ENCODE peak calls at places on chromosomes 6 and 20, in eight cellular contexts. L, V, K, C, P, D, N and W are unnamed samples.

GRCh38 chr6:6057442-6058053 is 50.8 kb upstream of the NRN1 start:
- DNase-seq in C (peak; percentile 73), N (peak; percentile 65), V (no peak), K (no peak), P (peak; percentile 61), D (peak; percentile 56), L (no peak), W (peak; percentile 4)

GRCh38 chr6:132401120-132401940 is at the start of gene MOXD1:
- DNase-seq in V (no peak), N (peak; percentile 76), L (peak; percentile 42), K (no peak), P (no peak), C (peak; percentile 71), D (peak; percentile 72), W (peak; percentile 79)

GRCh38 chr6:130955755-130956154 is 107.3 kb downstream of the EPB41L2 start:
- DNase-seq in P (no peak), K (no peak), D (no peak), C (no peak), N (no peak), V (no peak), L (no peak), W (no peak)

GRCh38 chr6:48109902-48110301 is 1.1 kb downstream of the PTCHD4 start:
- DNase-seq in V (no peak), N (no peak), D (no peak), K (no peak), P (no peak), L (no peak), C (no peak), W (no peak)

GRCh38 chr6:143542915-143543314 is 31.4 kb upstream of the FUCA2 start:
- DNase-seq in K (no peak), D (no peak), N (no peak), P (no peak), V (no peak), C (no peak), L (no peak), W (no peak)

GRCh38 chr6:105678516-105678915 is 275.6 kb upstream of the PREP start:
- DNase-seq in L (no peak), V (no peak), N (no peak), P (no peak), C (no peak), K (no peak), D (no peak), W (no peak)

GRCh38 chr20:63161176-63161651 is 54.7 kb downstream of the YTHDF1 start:
- DNase-seq in N (no peak), D (no peak), K (no peak), V (no peak), L (peak; percentile 5), C (no peak), P (no peak), W (no peak)

GRCh38 chr20:56778765-56779195 is 149.7 kb downstream of the TFAP2C start:
- DNase-seq in D (no peak), N (no peak), L (no peak), C (peak; percentile 28), P (peak; percentile 34), V (no peak), K (no peak), W (peak; percentile 29)

GRCh38 chr20:1952737-1953530 is 40.9 kb downstream of the PDYN start:
- DNase-seq in D (peak; percentile 36), K (no peak), N (peak; percentile 43), C (no peak), P (no peak), V (no peak), L (no peak), W (no peak)

GRCh38 chr6:154763650-154764049 is 30.4 kb downstream of the SCAF8 start:
- DNase-seq in N (no peak), C (no peak), P (no peak), K (no peak), D (no peak), L (no peak), V (no peak), W (no peak)

GRCh38 chr6:169844946-169845345 is 93.5 kb downstream of the ERMARD start:
- DNase-seq in C (no peak), P (no peak), V (no peak), D (no peak), N (no peak), K (peak; percentile 16), L (no peak), W (no peak)

GRCh38 chr6:152594726-152595125 is 42.4 kb downstream of the SYNE1 start:
- DNase-seq in K (no peak), L (no peak), D (no peak), N (no peak), V (no peak), P (no peak), C (no peak), W (peak; percentile 1)

GRCh38 chr20:51259455-51259854 is 236.5 kb upstream of the KCNG1 start:
- DNase-seq in V (no peak), L (no peak), K (no peak), N (no peak), D (no peak), P (no peak), C (no peak), W (peak; percentile 31)

GRCh38 chr20:48120120-48120519 is 334.8 kb upstream of the SULF2 start:
- DNase-seq in D (no peak), K (no peak), V (no peak), P (no peak), C (no peak), N (no peak), L (no peak), W (no peak)

GRCh38 chr6:166400181-166400580 is 17.4 kb upstream of the MPC1 start:
- DNase-seq in K (no peak), V (no peak), N (no peak), D (no peak), L (no peak), C (no peak), P (no peak), W (no peak)

GRCh38 chr6:110714143-110714542 is 101.1 kb downstream of the CDK19 start:
- DNase-seq in L (no peak), C (no peak), P (no peak), K (no peak), V (no peak), D (no peak), N (no peak), W (no peak)

GRCh38 chr20:51356871-51357270 is 185.6 kb downstream of the NFATC2 start:
- DNase-seq in N (no peak), P (no peak), K (no peak), V (no peak), C (no peak), D (no peak), L (no peak), W (no peak)

GRCh38 chr20:2585811-2586210 is 49.4 kb downstream of the TMC2 start:
- DNase-seq in K (no peak), C (no peak), P (peak; percentile 90), N (no peak), L (no peak), D (no peak), V (no peak), W (no peak)

GRCh38 chr6:134174790-134175531 is 122.5 kb upstream of the SLC2A12 start:
- DNase-seq in N (peak; percentile 94), K (peak; percentile 89), D (peak; percentile 92), C (peak; percentile 96), L (peak; percentile 93), P (peak; percentile 84), V (peak; percentile 93), W (peak; percentile 92)
- TF ChIP-seq CTCF in N (peak; percentile 4), K (no peak), D (no peak), C (no peak), L (peak; percentile 7), P (no peak), V (no peak), W (no peak)

GRCh38 chr6:138404666-138405337 is 779 bp downstream of the HEBP2 start:
- DNase-seq in N (no peak), K (no peak), C (peak; percentile 19), D (no peak), L (peak; percentile 30), V (peak; percentile 23), P (no peak), W (no peak)

GRCh38 chr6:138402833-138403187 is 1.2 kb upstream of the HEBP2 start:
- DNase-seq in D (no peak), V (no peak), N (no peak), K (no peak), P (no peak), C (no peak), L (no peak), W (no peak)

GRCh38 chr6:138401960-138402832 is 1.8 kb upstream of the HEBP2 start:
- DNase-seq in D (no peak), K (no peak), N (no peak), L (no peak), V (no peak), P (no peak), C (no peak), W (no peak)

GRCh38 chr6:138403801-138404665 is at the start of gene HEBP2:
- DNase-seq in V (peak; percentile 93), N (peak; percentile 98), C (peak; percentile 98), D (peak; percentile 92), K (peak; percentile 94), P (peak; percentile 72), L (peak; percentile 95), W (peak; percentile 95)

DNA sequence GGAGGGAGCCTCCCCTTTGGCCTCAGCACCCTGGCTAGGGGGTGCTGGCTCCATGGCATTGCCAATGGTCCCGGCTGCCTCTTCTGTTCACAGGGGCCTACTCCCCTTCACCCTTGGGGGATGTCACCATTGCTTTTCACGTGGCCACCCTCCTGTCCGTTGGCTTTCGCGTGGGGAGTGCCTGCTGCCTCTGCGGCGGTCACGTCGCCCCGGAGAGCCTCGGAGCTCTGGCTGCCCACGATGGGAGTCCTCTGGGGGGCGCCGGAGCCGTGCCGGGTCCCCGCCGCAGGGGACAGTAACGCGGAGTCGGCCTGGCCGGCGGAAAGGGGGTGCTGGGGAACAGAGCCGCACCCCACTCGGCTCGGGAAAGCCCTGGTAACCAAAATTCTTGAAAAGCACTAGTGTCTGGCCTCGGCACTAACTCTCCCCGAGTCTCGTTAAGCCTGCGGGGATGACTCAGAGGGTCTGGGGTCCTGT is 661 bp upstream of the HEBP2 start:
- DNase-seq in N (peak; percentile 74), K (no peak), L (peak; percentile 57), C (peak; percentile 37), D (peak; percentile 60), V (peak; percentile 11), P (no peak), W (peak; percentile 39)
- TF ChIP-seq CTCF in N (peak; percentile 13), K (peak; percentile 22), L (peak; percentile 26), C (peak; percentile 21), D (peak; percentile 47), V (no peak), P (peak; percentile 45), W (no peak)

DNA sequence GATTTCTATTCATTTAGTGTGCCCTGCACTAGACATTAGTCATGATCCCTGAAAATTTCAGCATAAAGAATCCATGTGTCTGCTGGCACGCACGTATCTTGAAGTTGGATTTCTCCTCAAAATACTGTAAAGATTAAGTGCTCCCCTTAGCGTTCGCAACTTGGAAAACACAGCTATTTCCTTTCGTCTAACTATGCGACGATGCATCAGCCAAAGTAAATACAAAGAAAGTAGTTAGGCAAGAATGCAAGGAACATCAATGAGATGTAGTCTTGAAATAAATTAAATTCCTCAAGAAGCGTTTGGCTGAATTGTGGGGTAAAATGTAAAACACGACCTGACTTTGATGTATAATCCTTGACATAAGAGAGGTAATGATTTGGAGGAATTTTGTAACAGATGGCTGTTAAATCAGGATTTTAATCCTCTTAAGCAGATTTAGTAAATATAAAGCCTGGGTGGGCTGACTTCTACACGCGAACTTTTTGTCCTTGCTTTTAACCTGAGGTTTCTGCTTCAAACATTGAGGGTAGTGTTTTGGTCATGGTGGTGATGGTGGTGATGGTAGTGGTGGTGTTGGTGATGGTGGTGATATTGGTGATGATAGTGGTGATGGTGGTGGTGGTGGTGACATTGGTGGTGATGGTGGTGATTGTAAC is 88.2 kb downstream of the FOXF2 start:
- DNase-seq in C (no peak), K (no peak), P (peak; percentile 77), D (no peak), N (no peak), L (no peak), V (no peak), W (no peak)
- TF ChIP-seq CTCF in C (peak; percentile 37), K (no peak), P (no peak), D (no peak), N (no peak), L (no peak), V (no peak), W (no peak)

GRCh38 chr6:14321992-14322772 is 204.6 kb downstream of the CD83 start:
- DNase-seq in P (no peak), D (no peak), V (no peak), K (no peak), C (no peak), L (no peak), N (no peak), W (peak; percentile 13)
- TF ChIP-seq CTCF in P (peak; percentile 46), D (no peak), V (no peak), K (no peak), C (no peak), L (no peak), N (no peak), W (no peak)